ENCODE peak calls at places on chromosomes 1 and 21, in eight cellular contexts. W is HCT116, C is brain microvascular endothelial cell, Q is fibroblast of villous mesenchyme, X is cardiac fibroblast, V is HFF-Myc, K is BE2C, I is GM12865. N is an unnamed sample.

GRCh38 chr1:62688687-62689085 is 500 bp upstream of the DOCK7 start:
- DNase-seq in W (no peak), C (peak), Q (peak), X (no peak), V (no peak), K (no peak), I (no peak), N (no peak)

GRCh38 chr1:194476872-194477271 is 1290.5 kb upstream of the B3GALT2 start:
- DNase-seq in W (no peak), C (no peak), Q (no peak), X (no peak), V (peak), K (no peak), I (no peak), N (no peak)

GRCh38 chr1:17984510-17985085 is 123.0 kb upstream of the IGSF21 start:
- DNase-seq in W (peak), C (no peak), Q (no peak), X (no peak), V (peak), K (peak), I (peak), N (peak)

GRCh38 chr1:29062157-29062942 is 61.4 kb downstream of the TMEM200B start:
- DNase-seq in W (no peak), C (no peak), Q (no peak), X (no peak), V (no peak), K (no peak), I (no peak), N (no peak)

GRCh38 chr1:110056284-110056680 is 14.2 kb downstream of the ALX3 start:
- DNase-seq in W (no peak), C (no peak), Q (no peak), X (no peak), V (no peak), K (no peak), I (no peak), N (no peak)

GRCh38 chr1:67479146-67479891 is 49.1 kb upstream of the SERBP1 start:
- DNase-seq in W (no peak), C (no peak), Q (peak), X (peak), V (peak), K (no peak), I (no peak), N (no peak)

GRCh38 chr1:82896036-82896435 is 1095.3 kb downstream of the ADGRL2 start:
- DNase-seq in W (no peak), C (no peak), Q (no peak), X (no peak), V (no peak), K (no peak), I (no peak), N (no peak)

GRCh38 chr1:95364546-95364945 is 130.5 kb downstream of the RWDD3 start:
- DNase-seq in W (no peak), C (no peak), Q (no peak), X (no peak), V (no peak), K (no peak), I (no peak), N (no peak)

GRCh38 chr1:178973671-178974091 is 52.0 kb upstream of the FAM20B start:
- DNase-seq in W (no peak), C (no peak), Q (no peak), X (peak), V (peak), K (no peak), I (peak), N (peak)

GRCh38 chr1:212512731-212513559 is 80.2 kb downstream of the NENF start:
- DNase-seq in W (peak), C (peak), Q (peak), X (no peak), V (no peak), K (no peak), I (peak), N (no peak)

GRCh38 chr1:6108937-6109636 is 63.4 kb downstream of the KCNAB2 start:
- DNase-seq in W (peak), C (peak), Q (peak), X (peak), V (no peak), K (peak), I (peak), N (peak)

GRCh38 chr21:25501996-25502665 is 105.2 kb downstream of the MRPL39 start:
- DNase-seq in W (no peak), C (no peak), Q (no peak), X (no peak), V (no peak), K (no peak), I (peak), N (no peak)

GRCh38 chr1:232748910-232749368 is 56.3 kb upstream of the MAP10 start:
- DNase-seq in W (no peak), C (no peak), Q (no peak), X (no peak), V (no peak), K (no peak), I (no peak), N (no peak)

GRCh38 chr1:53807916-53808315 is 30.2 kb downstream of the NDC1 start:
- DNase-seq in W (no peak), C (no peak), Q (peak), X (no peak), V (peak), K (no peak), I (no peak), N (no peak)

GRCh38 chr21:15250384-15250783 is 185.6 kb upstream of the NRIP1 start:
- DNase-seq in W (no peak), C (no peak), Q (no peak), X (no peak), V (no peak), K (no peak), I (no peak), N (no peak)

GRCh38 chr1:244046907-244047738 is 4.0 kb upstream of the ZBTB18 start:
- DNase-seq in W (no peak), C (peak), Q (peak), X (peak), V (no peak), K (no peak), I (no peak), N (no peak)

GRCh38 chr21:42490735-42491134 is 5.3 kb downstream of the RSPH1 start:
- DNase-seq in W (no peak), C (no peak), Q (no peak), X (no peak), V (no peak), K (no peak), I (no peak), N (no peak)

GRCh38 chr1:165674599-165674998 is 23.8 kb downstream of the ALDH9A1 start:
- DNase-seq in W (no peak), C (peak), Q (no peak), X (peak), V (no peak), K (no peak), I (no peak), N (no peak)

GRCh38 chr1:26833432-26834405 is 7.2 kb downstream of the ZDHHC18 start:
- DNase-seq in W (no peak), C (no peak), Q (peak), X (no peak), V (no peak), K (no peak), I (peak), N (no peak)

GRCh38 chr1:154983776-154984466 is 777 bp downstream of the FLAD1 start:
- DNase-seq in W (no peak), C (no peak), Q (no peak), X (no peak), V (no peak), K (no peak), I (no peak), N (no peak)

GRCh38 chr1:88697503-88697902 is 13.4 kb downstream of the PKN2 start:
- DNase-seq in W (no peak), C (no peak), Q (no peak), X (peak), V (no peak), K (no peak), I (no peak), N (no peak)

GRCh38 chr1:234725177-234726132 is 115.5 kb upstream of the IRF2BP2 start:
- DNase-seq in W (no peak), C (no peak), Q (no peak), X (peak), V (no peak), K (no peak), I (peak), N (no peak)

GRCh38 chr1:206709772-206710456 is 25.2 kb downstream of the MAPKAPK2 start:
- DNase-seq in W (no peak), C (peak), Q (no peak), X (peak), V (no peak), K (no peak), I (no peak), N (no peak)

GRCh38 chr1:151326619-151327222 is 495 bp downstream of the PI4KB start:
- DNase-seq in W (no peak), C (peak), Q (peak), X (peak), V (no peak), K (peak), I (peak), N (peak)

GRCh38 chr21:15976807-15977206 is 247.0 kb downstream of the USP25 start:
- DNase-seq in W (no peak), C (no peak), Q (no peak), X (peak), V (no peak), K (no peak), I (no peak), N (no peak)

GRCh38 chr1:214141486-214141885 is 139.5 kb upstream of the SMYD2 start:
- DNase-seq in W (no peak), C (no peak), Q (no peak), X (no peak), V (no peak), K (no peak), I (no peak), N (no peak)

GRCh38 chr1:34792868-34793727 is at the start of gene GJA4:
- DNase-seq in W (no peak), C (no peak), Q (no peak), X (no peak), V (no peak), K (no peak), I (no peak), N (no peak)

GRCh38 chr1:34846265-34846664 is 13.3 kb downstream of the SMIM12 start:
- DNase-seq in W (no peak), C (no peak), Q (no peak), X (no peak), V (no peak), K (no peak), I (no peak), N (no peak)

GRCh38 chr1:229843627-229844238 is 217.7 kb downstream of the URB2 start:
- DNase-seq in W (peak), C (peak), Q (peak), X (peak), V (peak), K (peak), I (peak), N (peak)

GRCh38 chr1:151936203-151936602 is 26.9 kb upstream of the THEM4 start:
- DNase-seq in W (no peak), C (no peak), Q (peak), X (no peak), V (no peak), K (no peak), I (no peak), N (no peak)

GRCh38 chr21:31872452-31873274 is at the start of gene HUNK:
- DNase-seq in W (no peak), C (peak), Q (peak), X (peak), V (no peak), K (peak), I (peak), N (peak)

GRCh38 chr1:198641506-198641905 is 2.7 kb downstream of the PTPRC start:
- DNase-seq in W (no peak), C (no peak), Q (no peak), X (no peak), V (no peak), K (no peak), I (peak), N (no peak)

GRCh38 chr1:8643542-8644536 is 173.6 kb downstream of the RERE start:
- DNase-seq in W (no peak), C (no peak), Q (no peak), X (no peak), V (no peak), K (no peak), I (peak), N (peak)

GRCh38 chr1:20739225-20739624 is 6.7 kb upstream of the SH2D5 start:
- DNase-seq in W (no peak), C (no peak), Q (peak), X (peak), V (no peak), K (no peak), I (no peak), N (no peak)

DNA sequence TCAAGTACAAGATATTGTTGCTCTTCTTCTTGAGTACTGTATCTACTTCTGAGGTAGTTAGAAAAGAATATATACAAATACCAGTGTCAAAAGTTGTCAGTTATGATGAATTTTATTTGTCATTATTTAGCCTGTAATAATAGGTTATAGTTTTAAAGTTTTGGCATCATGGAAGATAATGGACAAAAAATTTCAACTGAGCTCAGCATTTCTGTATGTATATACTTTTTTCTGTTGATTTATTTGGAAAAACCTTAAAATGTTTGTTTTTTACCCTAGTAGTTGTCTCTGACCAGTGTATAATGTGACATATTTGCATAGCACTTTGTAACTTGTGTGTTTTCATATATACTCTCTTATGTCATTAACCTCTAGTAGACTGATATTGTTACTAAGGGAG is 11.1 kb downstream of the SLC35A3 start:
- DNase-seq in W (no peak), C (no peak), Q (no peak), X (no peak), V (no peak), K (no peak), I (no peak), N (no peak)
- TF ChIP-seq CTCF in W (no peak), C (no peak), Q (no peak), X (no peak), V (no peak), K (no peak), I (no peak), N (no peak)

DNA sequence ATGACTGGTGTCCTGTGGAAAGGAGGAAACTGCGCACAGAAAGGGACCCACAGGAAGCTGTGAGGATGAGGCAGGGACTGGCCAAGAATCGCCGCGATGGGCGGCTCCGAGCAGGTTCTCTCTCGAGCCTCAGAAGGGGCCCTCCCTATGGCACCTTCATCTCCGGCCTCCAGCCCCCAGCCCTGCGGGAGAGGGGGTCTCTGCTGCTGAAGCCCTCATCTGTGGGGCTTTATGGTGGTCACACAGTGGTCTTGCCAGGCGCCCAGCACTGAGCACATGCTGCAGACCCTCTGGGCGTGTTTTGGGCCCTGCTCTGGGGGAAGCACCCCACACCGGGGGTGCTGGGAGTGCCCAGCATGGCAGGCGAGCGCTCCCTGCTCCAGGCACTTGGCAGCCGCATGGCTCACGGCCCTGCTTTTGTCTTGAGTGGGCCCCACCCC is 86.6 kb upstream of the ACTRT2 start:
- DNase-seq in W (no peak), C (no peak), Q (no peak), X (no peak), V (no peak), K (no peak), I (no peak), N (no peak)
- TF ChIP-seq CTCF in W (no peak), C (no peak), Q (no peak), X (no peak), V (no peak), K (no peak), I (no peak), N (no peak)

GRCh38 chr1:242477944-242478343 is 46.6 kb downstream of the PLD5 start:
- DNase-seq in W (no peak), C (no peak), Q (no peak), X (no peak), V (no peak), K (peak), I (no peak), N (no peak)
- TF ChIP-seq CTCF in W (no peak), C (no peak), Q (no peak), X (no peak), V (no peak), K (no peak), I (no peak), N (no peak)

GRCh38 chr1:180920702-180921101 is 8.0 kb downstream of the KIAA1614 start:
- DNase-seq in W (no peak), C (no peak), Q (no peak), X (no peak), V (no peak), K (no peak), I (peak), N (no peak)
- TF ChIP-seq CTCF in W (peak), C (peak), Q (peak), X (peak), V (peak), K (peak), I (peak), N (peak)

GRCh38 chr1:203450541-203451149 is 25.0 kb upstream of the PRELP start:
- DNase-seq in W (no peak), C (no peak), Q (no peak), X (no peak), V (no peak), K (no peak), I (no peak), N (no peak)
- TF ChIP-seq CTCF in W (peak), C (no peak), Q (no peak), X (no peak), V (no peak), K (peak), I (peak), N (no peak)